ENCODE peak calls at places on chromosomes 5 and 9, in ten cellular contexts. A is tibial artery; F is coronary artery; U is MCF 10A; S is HFFc6; Q is ascending aorta; K is GM13976; L is CD8-positive, alpha-beta T cell; Z is psoas muscle; H is spleen. B is an unnamed sample.

GRCh38 chr5:32392039-32392438 is 52.5 kb downstream of the ZFR start:
- DNase-seq in A (no peak), F (no peak), U (no peak), S (no peak), Q (no peak), K (no peak), L (no peak), Z (no peak), H (no peak), B (no peak)

GRCh38 chr9:469672-470040 is 255.0 kb downstream of the DOCK8 start:
- DNase-seq in A (peak; percentile 20), F (no peak), U (no peak), S (no peak), Q (peak; percentile 63), K (peak; percentile 40), L (no peak), Z (peak; percentile 55), H (peak; percentile 88), B (no peak)

GRCh38 chr5:77210091-77211012 is at the start of gene PDE8B:
- DNase-seq in A (no peak), F (no peak), U (no peak), S (no peak), Q (no peak), K (peak; percentile 55), L (no peak), Z (no peak), H (peak; percentile 71), B (no peak)

GRCh38 chr9:2281031-2281802 is 266.1 kb downstream of the SMARCA2 start:
- DNase-seq in A (no peak), F (no peak), U (no peak), S (no peak), Q (no peak), K (no peak), L (no peak), Z (no peak), H (no peak), B (no peak)

GRCh38 chr9:105651806-105652205 is 10.5 kb upstream of the TAL2 start:
- DNase-seq in A (no peak), F (no peak), U (no peak), S (no peak), Q (no peak), K (no peak), L (no peak), Z (no peak), H (no peak), B (no peak)

GRCh38 chr9:1267581-1267980 is 217.4 kb downstream of the DMRT2 start:
- DNase-seq in A (no peak), F (no peak), U (peak; percentile 87), S (no peak), Q (no peak), K (no peak), L (no peak), Z (no peak), H (no peak), B (no peak)

GRCh38 chr5:157449011-157449723 is 10.8 kb upstream of the NIPAL4 start:
- DNase-seq in A (peak; percentile 59), F (peak; percentile 73), U (peak; percentile 47), S (no peak), Q (no peak), K (no peak), L (no peak), Z (peak; percentile 83), H (no peak), B (no peak)

GRCh38 chr9:107388890-107389289 is 100.7 kb downstream of the KLF4 start:
- DNase-seq in A (no peak), F (no peak), U (peak; percentile 5), S (no peak), Q (no peak), K (no peak), L (no peak), Z (no peak), H (no peak), B (no peak)

GRCh38 chr9:69996947-69997346 is 46.7 kb upstream of the MAMDC2 start:
- DNase-seq in A (no peak), F (no peak), U (peak; percentile 51), S (no peak), Q (no peak), K (no peak), L (no peak), Z (no peak), H (no peak), B (no peak)

GRCh38 chr5:168312606-168313297 is 21.3 kb downstream of the WWC1 start:
- DNase-seq in A (no peak), F (no peak), U (peak; percentile 38), S (no peak), Q (no peak), K (no peak), L (no peak), Z (no peak), H (peak; percentile 12), B (no peak)

GRCh38 chr5:28766565-28767158 is 1728.3 kb upstream of the CDH9 start:
- DNase-seq in A (no peak), F (no peak), U (peak; percentile 69), S (peak; percentile 3), Q (no peak), K (no peak), L (no peak), Z (no peak), H (no peak), B (no peak)

GRCh38 chr5:73393606-73394489 is 54.7 kb downstream of the FOXD1 start:
- DNase-seq in A (no peak), F (no peak), U (peak; percentile 82), S (no peak), Q (no peak), K (no peak), L (no peak), Z (no peak), H (no peak), B (no peak)

GRCh38 chr5:155101697-155102096 is 88.1 kb downstream of the KIF4B start:
- DNase-seq in A (no peak), F (no peak), U (no peak), S (no peak), Q (no peak), K (no peak), L (no peak), Z (no peak), H (no peak), B (no peak)

GRCh38 chr5:122999947-123000563 is 36.5 kb downstream of the PPIC start:
- DNase-seq in A (peak; percentile 34), F (no peak), U (peak; percentile 75), S (no peak), Q (peak; percentile 64), K (peak; percentile 81), L (no peak), Z (no peak), H (no peak), B (no peak)

GRCh38 chr5:12245429-12245828 is 341.2 kb upstream of the CTNND2 start:
- DNase-seq in A (no peak), F (no peak), U (peak; percentile 0), S (no peak), Q (no peak), K (no peak), L (no peak), Z (no peak), H (no peak), B (no peak)

GRCh38 chr5:61866930-61867329 is 439.1 kb upstream of the KIF2A start:
- DNase-seq in A (no peak), F (no peak), U (peak; percentile 77), S (peak; percentile 3), Q (no peak), K (no peak), L (no peak), Z (no peak), H (no peak), B (no peak)

DNA sequence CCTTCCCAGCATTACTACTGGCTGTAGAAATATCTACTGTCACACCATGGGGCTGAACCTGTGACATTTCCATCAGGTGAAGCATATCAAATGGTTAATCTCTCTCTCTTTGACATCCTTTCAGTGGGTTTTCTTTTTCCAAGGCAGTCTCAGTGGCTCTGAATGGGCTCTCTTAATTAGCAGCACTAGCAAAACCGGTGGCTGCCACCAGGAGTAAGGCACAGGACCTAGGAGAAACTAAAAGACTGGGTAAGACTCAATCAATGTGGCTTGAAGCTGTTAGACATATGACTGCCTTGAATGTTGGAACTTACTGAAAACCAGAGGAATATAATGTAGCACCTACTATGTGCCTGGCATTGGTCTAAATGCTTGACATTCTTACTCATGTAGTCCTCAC is 445.0 kb upstream of the KIF2A start:
- DNase-seq in A (no peak), F (no peak), U (no peak), S (no peak), Q (no peak), K (no peak), L (no peak), Z (no peak), H (no peak), B (no peak)
- TF ChIP-seq CTCF in A (no peak), F (no peak), U (no peak), S (no peak), Q (no peak), K (no peak), L (no peak), Z (no peak), H (no peak), B (no peak)

DNA sequence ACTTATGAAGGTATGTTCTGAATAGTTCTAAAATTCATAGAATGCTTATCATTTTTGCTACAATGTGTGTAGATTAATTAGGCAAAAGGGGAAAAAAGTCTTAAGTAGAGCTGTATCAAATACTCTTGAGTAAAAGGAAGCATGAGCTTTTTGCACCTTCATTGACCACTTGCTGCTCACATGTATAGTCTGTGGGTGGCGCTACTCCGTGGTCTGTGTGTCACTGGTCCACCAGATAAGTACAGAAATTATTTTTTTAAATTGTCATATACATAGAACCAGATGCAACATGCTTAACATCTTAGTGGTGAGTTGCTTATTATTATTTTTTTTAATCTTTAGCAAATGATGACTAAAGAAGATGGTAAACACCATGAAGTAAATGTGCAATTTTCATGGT is 130.2 kb downstream of the MAN2A1 start:
- DNase-seq in A (no peak), F (no peak), U (no peak), S (no peak), Q (no peak), K (no peak), L (no peak), Z (no peak), H (no peak), B (no peak)
- TF ChIP-seq CTCF in A (no peak), F (no peak), U (no peak), S (peak; percentile 27), Q (no peak), K (no peak), L (no peak), Z (no peak), H (no peak), B (no peak)

GRCh38 chr9:86079421-86080111 is 19.8 kb downstream of the GOLM1 start:
- DNase-seq in A (no peak), F (no peak), U (peak; percentile 12), S (no peak), Q (no peak), K (no peak), L (no peak), Z (no peak), H (no peak), B (no peak)
- TF ChIP-seq CTCF in A (no peak), F (no peak), U (no peak), S (no peak), Q (no peak), K (no peak), L (no peak), Z (no peak), H (no peak), B (no peak)

DNA sequence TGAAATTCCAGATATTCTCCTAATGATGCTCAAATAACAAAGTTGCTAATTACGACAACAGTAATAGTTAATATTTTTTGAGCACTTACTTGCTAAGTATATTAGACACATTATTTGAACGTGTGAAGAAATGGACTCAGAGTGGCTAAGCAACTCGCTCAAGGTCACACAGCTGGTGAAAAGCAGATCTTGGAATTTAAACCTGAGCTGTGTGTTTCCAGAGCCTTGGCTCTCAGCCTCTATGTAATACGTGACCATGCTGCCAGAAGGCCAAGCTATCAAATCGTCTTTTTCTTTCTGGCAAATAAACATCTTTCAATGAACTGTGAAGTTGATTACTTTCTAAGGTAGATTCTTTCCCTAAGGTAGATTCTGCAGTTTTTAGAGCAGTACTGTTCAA is 61.6 kb downstream of the KCTD16 start:
- DNase-seq in A (no peak), F (no peak), U (no peak), S (no peak), Q (no peak), K (no peak), L (no peak), Z (no peak), H (no peak), B (no peak)
- TF ChIP-seq CTCF in A (no peak), F (no peak), U (no peak), S (no peak), Q (no peak), K (no peak), L (no peak), Z (no peak), H (no peak), B (no peak)

B was measured in type B pancreatic cell.